ENCODE peak calls at places on chromosomes 1 and 21, in ten cellular contexts. F is foreskin fibroblast, J is HFF-Myc, L is lung, Q is thyroid gland, D is stomach, S is hepatocyte, P is pancreas, V is esophagus squamous epithelium, E is cardiac fibroblast. C is an unnamed sample.

GRCh38 chr1:158329807-158330206 is 1.5 kb downstream of the CD1B start:
- DNase-seq in F (peak; percentile 0), J (no peak), L (no peak), Q (no peak), D (no peak), S (no peak), P (no peak), V (no peak), E (peak; percentile 0), C (no peak)

GRCh38 chr1:165844114-165844798 is 16.8 kb downstream of the UCK2 start:
- DNase-seq in F (no peak), J (no peak), L (no peak), Q (no peak), D (no peak), S (no peak), P (no peak), V (no peak), E (no peak), C (no peak)

GRCh38 chr21:43866233-43866632 is 1.2 kb downstream of the AGPAT3 start:
- DNase-seq in F (peak; percentile 79), J (peak; percentile 33), L (no peak), Q (peak; percentile 68), D (no peak), S (peak; percentile 75), P (no peak), V (no peak), E (peak; percentile 52), C (no peak)

GRCh38 chr21:41777934-41778815 is 11.3 kb upstream of the RIPK4 start:
- DNase-seq in F (peak; percentile 93), J (peak; percentile 65), L (peak; percentile 88), Q (peak; percentile 93), D (peak; percentile 94), S (peak; percentile 92), P (peak; percentile 91), V (no peak), E (peak; percentile 94), C (no peak)

GRCh38 chr1:34500451-34500850 is 254.4 kb upstream of the GJB5 start:
- DNase-seq in F (peak; percentile 2), J (no peak), L (no peak), Q (peak; percentile 10), D (no peak), S (peak; percentile 66), P (peak; percentile 31), V (no peak), E (peak; percentile 1), C (no peak)

GRCh38 chr1:6922096-6922931 is 137.1 kb downstream of the CAMTA1 start:
- DNase-seq in F (peak; percentile 76), J (peak; percentile 61), L (no peak), Q (no peak), D (no peak), S (peak; percentile 34), P (peak; percentile 56), V (no peak), E (peak; percentile 73), C (no peak)

GRCh38 chr1:16921391-16922185 is at the start of gene CROCC:
- DNase-seq in F (peak; percentile 36), J (peak; percentile 73), L (no peak), Q (peak; percentile 35), D (no peak), S (peak; percentile 57), P (peak; percentile 82), V (no peak), E (peak; percentile 58), C (peak; percentile 51)

GRCh38 chr1:183945432-183946308 is 91.9 kb downstream of the COLGALT2 start:
- DNase-seq in F (no peak), J (no peak), L (no peak), Q (no peak), D (no peak), S (no peak), P (no peak), V (no peak), E (peak; percentile 10), C (no peak)

GRCh38 chr1:220904861-220905260 is 25.6 kb downstream of the HLX start:
- DNase-seq in F (no peak), J (no peak), L (no peak), Q (no peak), D (no peak), S (no peak), P (no peak), V (no peak), E (no peak), C (no peak)

GRCh38 chr1:34701326-34702129 is 53.3 kb upstream of the GJB5 start:
- DNase-seq in F (no peak), J (no peak), L (no peak), Q (no peak), D (no peak), S (no peak), P (no peak), V (no peak), E (no peak), C (no peak)

GRCh38 chr1:24987424-24987823 is 57.3 kb upstream of the RUNX3 start:
- DNase-seq in F (no peak), J (no peak), L (no peak), Q (no peak), D (no peak), S (no peak), P (no peak), V (no peak), E (no peak), C (no peak)

GRCh38 chr21:42405064-42406059 is 1.7 kb downstream of the UBASH3A start:
- DNase-seq in F (no peak), J (no peak), L (no peak), Q (no peak), D (no peak), S (no peak), P (no peak), V (no peak), E (no peak), C (no peak)

GRCh38 chr1:28973850-28974841 is 59.8 kb downstream of the EPB41 start:
- DNase-seq in F (peak; percentile 70), J (peak; percentile 27), L (no peak), Q (no peak), D (no peak), S (no peak), P (no peak), V (no peak), E (peak; percentile 45), C (no peak)

GRCh38 chr1:5755552-5756125 is 236.6 kb downstream of the NPHP4 start:
- DNase-seq in F (no peak), J (no peak), L (no peak), Q (no peak), D (no peak), S (no peak), P (no peak), V (no peak), E (no peak), C (no peak)

GRCh38 chr1:6157528-6158174 is 22.5 kb downstream of the CHD5 start:
- DNase-seq in F (peak; percentile 16), J (no peak), L (no peak), Q (no peak), D (no peak), S (peak; percentile 83), P (no peak), V (no peak), E (no peak), C (peak; percentile 65)

GRCh38 chr1:178634445-178634844 is 90.6 kb upstream of the RALGPS2 start:
- DNase-seq in F (peak; percentile 36), J (no peak), L (no peak), Q (no peak), D (no peak), S (no peak), P (no peak), V (no peak), E (peak; percentile 55), C (no peak)

GRCh38 chr1:152392909-152393308 is 21.2 kb downstream of the CRNN start:
- DNase-seq in F (no peak), J (no peak), L (no peak), Q (no peak), D (no peak), S (no peak), P (no peak), V (no peak), E (no peak), C (peak; percentile 10)

GRCh38 chr1:211521102-211521815 is 29.3 kb upstream of the RD3 start:
- DNase-seq in F (no peak), J (no peak), L (no peak), Q (no peak), D (no peak), S (no peak), P (no peak), V (no peak), E (no peak), C (no peak)

DNA sequence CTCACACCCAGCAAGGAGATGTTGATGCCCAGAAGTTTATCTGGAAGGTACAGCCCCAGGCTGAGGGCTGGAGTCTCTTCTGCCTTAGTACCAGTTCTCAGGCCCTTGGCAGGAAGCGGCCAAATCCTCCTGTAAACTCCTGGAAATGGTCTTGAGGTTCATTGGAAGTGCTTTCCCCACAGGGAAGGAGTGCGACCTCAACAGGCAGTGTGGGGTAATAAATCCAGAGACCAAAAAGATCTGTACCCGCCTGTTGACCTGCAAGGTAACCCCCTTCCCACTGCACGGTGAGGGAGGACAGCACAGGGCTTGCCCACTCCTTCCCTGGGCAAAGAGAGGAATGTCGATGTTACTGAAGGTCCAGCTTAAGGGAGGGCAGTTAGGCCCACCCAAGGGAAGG is 4.5 kb downstream of the ATXN7L2 start:
- DNase-seq in F (peak; percentile 35), J (no peak), L (no peak), Q (no peak), D (no peak), S (no peak), P (no peak), V (no peak), E (no peak), C (no peak)
- TF ChIP-seq CTCF in F (no peak), J (no peak), L (no peak), Q (no peak), D (no peak), S (no peak), P (no peak), V (no peak), E (peak; percentile 18), C (no peak)

GRCh38 chr1:203985044-203985443 is 87.9 kb upstream of the SOX13 start:
- DNase-seq in F (no peak), J (no peak), L (no peak), Q (no peak), D (no peak), S (no peak), P (no peak), V (no peak), E (peak; percentile 4), C (no peak)
- H3K4me3 ChIP-seq in F (no peak overlapping the region), J (no peak overlapping the region), L (no peak overlapping the region), Q (no peak overlapping the region), D (no peak overlapping the region), S (no peak overlapping the region), P (no peak overlapping the region), V (no peak overlapping the region), E (no peak overlapping the region), C (no peak overlapping the region)

GRCh38 chr1:204692320-204692851 is 6.8 kb upstream of the LRRN2 start:
- DNase-seq in F (no peak), J (no peak), L (no peak), Q (peak; percentile 32), D (no peak), S (no peak), P (no peak), V (no peak), E (no peak), C (no peak)
- TF ChIP-seq CTCF in F (no peak), J (no peak), L (no peak), Q (no peak), D (no peak), S (no peak), P (no peak), V (no peak), E (no peak), C (peak; percentile 25)

DNA sequence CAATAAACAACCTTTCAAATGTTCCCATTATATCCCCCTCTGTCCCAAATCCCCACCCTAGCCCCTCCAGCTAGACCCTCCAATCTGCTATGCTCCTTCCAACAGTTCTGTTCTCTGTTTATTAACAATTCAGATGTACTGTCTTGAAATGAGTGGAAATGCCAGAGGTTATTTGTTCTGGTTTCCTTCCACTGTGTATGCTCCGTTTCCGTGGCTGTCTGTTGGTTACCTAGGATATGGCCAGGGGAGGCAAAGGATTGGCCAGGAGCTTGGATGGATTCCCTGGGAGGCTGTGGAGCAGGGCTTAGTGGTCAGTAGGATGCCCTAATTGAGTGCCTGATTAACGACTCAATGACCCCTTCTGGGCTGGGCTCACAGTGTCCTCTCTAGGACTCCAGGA is 115.2 kb downstream of the TGFB2 start:
- DNase-seq in F (peak; percentile 61), J (no peak), L (no peak), Q (no peak), D (no peak), S (peak; percentile 16), P (no peak), V (no peak), E (peak; percentile 85), C (no peak)
- H3K4me3 ChIP-seq in F (no peak overlapping the region), J (no peak overlapping the region), L (no peak overlapping the region), Q (no peak overlapping the region), D (no peak overlapping the region), S (no peak overlapping the region), P (no peak overlapping the region), V (no peak overlapping the region), E (no peak overlapping the region), C (no peak overlapping the region)